ENCODE peak calls at places on chromosomes 16 and 17, in seven cellular contexts. O, R, C, L, A, Z and Y are unnamed samples.
A peak's percentile ranks its signal among the peaks of the same experiment; 100 is the strongest.

GRCh38 chr17:51118330-51119195 is 2.1 kb downstream of the SPAG9 start:
- DNase-seq in C (no peak), R (no peak), A (no peak), Z (no peak), L (no peak), O (no peak), Y (peak; percentile 16)

GRCh38 chr17:77382966-77383612 is 242.3 kb downstream of the SEC14L1 start:
- DNase-seq in A (no peak), Z (no peak), L (peak; percentile 54), C (no peak), O (no peak), R (no peak), Y (peak; percentile 28)

GRCh38 chr16:15972046-15972868 is 22.8 kb downstream of the ABCC1 start:
- DNase-seq in C (no peak), A (no peak), O (no peak), R (no peak), L (no peak), Z (no peak), Y (no peak)

GRCh38 chr17:27513849-27514248 is 57.6 kb downstream of the KSR1 start:
- DNase-seq in Z (no peak), L (no peak), O (no peak), C (no peak), R (no peak), A (no peak), Y (no peak)

GRCh38 chr16:72927199-72928088 is 120.5 kb downstream of the ZFHX3 start:
- DNase-seq in C (no peak), R (no peak), A (no peak), L (peak; percentile 92), O (no peak), Z (peak; percentile 53), Y (peak; percentile 93)

GRCh38 chr17:17401271-17401781 is 75.5 kb upstream of the MED9 start:
- DNase-seq in Z (no peak), L (peak; percentile 4), C (peak; percentile 31), O (no peak), R (no peak), A (no peak), Y (peak; percentile 14)

GRCh38 chr17:60297729-60298293 is 94.1 kb downstream of the USP32 start:
- DNase-seq in O (no peak), A (no peak), C (no peak), Z (no peak), L (no peak), R (no peak), Y (no peak)

GRCh38 chr16:54129810-54130209 is 156.8 kb downstream of the IRX3 start:
- DNase-seq in R (no peak), O (no peak), Z (no peak), C (no peak), L (no peak), A (no peak), Y (no peak)

GRCh38 chr16:57915267-57915666 is 55.7 kb downstream of the CNGB1 start:
- DNase-seq in Z (no peak), L (no peak), A (no peak), C (no peak), O (no peak), R (no peak), Y (no peak)

GRCh38 chr16:75267631-75268264 is 16.3 kb upstream of the BCAR1 start:
- DNase-seq in O (no peak), C (peak; percentile 54), Z (no peak), A (no peak), L (peak; percentile 86), R (no peak), Y (peak; percentile 93)

GRCh38 chr17:65323055-65323454 is 185.9 kb downstream of the RGS9 start:
- DNase-seq in R (no peak), C (peak; percentile 32), Z (no peak), L (no peak), O (no peak), A (no peak), Y (no peak)

GRCh38 chr16:58578642-58579041 is 51.0 kb downstream of the CNOT1 start:
- DNase-seq in R (no peak), C (no peak), A (no peak), O (no peak), L (no peak), Z (no peak), Y (peak; percentile 8)

GRCh38 chr16:49859139-49859947 is 3.4 kb upstream of the ZNF423 start:
- DNase-seq in A (no peak), Z (no peak), C (no peak), L (no peak), R (no peak), O (no peak), Y (no peak)

GRCh38 chr16:83952940-83953795 is at the start of gene OSGIN1:
- DNase-seq in R (peak; percentile 69), A (peak; percentile 75), O (peak; percentile 31), L (peak; percentile 92), Z (peak; percentile 91), C (peak; percentile 93), Y (peak; percentile 95)

GRCh38 chr17:17822189-17822978 is 14.4 kb downstream of the SREBF1 start:
- DNase-seq in Z (peak; percentile 35), A (peak; percentile 81), O (no peak), C (no peak), R (no peak), L (no peak), Y (no peak)

GRCh38 chr16:49708491-49708890 is 147.4 kb downstream of the ZNF423 start:
- DNase-seq in O (no peak), A (no peak), R (no peak), Z (no peak), C (no peak), L (no peak), Y (no peak)

GRCh38 chr17:78294776-78295175 is 63.3 kb downstream of the TMEM235 start:
- DNase-seq in C (peak; percentile 40), O (no peak), R (no peak), A (no peak), L (peak; percentile 99), Z (peak; percentile 48), Y (peak; percentile 96)

GRCh38 chr16:588639-588888 is 1.3 kb upstream of the RAB40C start:
- DNase-seq in C (no peak), A (no peak), R (no peak), L (peak; percentile 54), O (peak; percentile 31), Z (peak; percentile 62), Y (peak; percentile 66)

GRCh38 chr16:87723224-87723619 is 42.6 kb downstream of the KLHDC4 start:
- DNase-seq in L (peak; percentile 57), R (no peak), O (no peak), A (peak; percentile 79), Z (peak; percentile 92), C (no peak), Y (peak; percentile 72)

GRCh38 chr16:60329110-60329509 is 1595.0 kb upstream of the GOT2 start:
- DNase-seq in C (no peak), R (no peak), L (peak; percentile 67), Z (no peak), O (no peak), A (no peak), Y (peak; percentile 54)

GRCh38 chr17:29069526-29070041 is 26.6 kb downstream of the PIPOX start:
- DNase-seq in R (no peak), A (no peak), C (no peak), L (peak; percentile 48), O (no peak), Z (no peak), Y (peak; percentile 72)

GRCh38 chr16:72202014-72202413 is 30.1 kb upstream of the PMFBP1 start:
- DNase-seq in R (no peak), Z (no peak), A (no peak), O (no peak), C (no peak), L (peak; percentile 85), Y (peak; percentile 95)

GRCh38 chr16:66165879-66166278 is 200.6 kb upstream of the CDH5 start:
- DNase-seq in O (no peak), C (no peak), A (no peak), L (no peak), Z (no peak), R (no peak), Y (no peak)

GRCh38 chr17:2608350-2608913 is 15.0 kb downstream of the PAFAH1B1 start:
- DNase-seq in Z (no peak), L (no peak), O (no peak), C (no peak), R (no peak), A (no peak), Y (no peak)

GRCh38 chr17:68133370-68134045 is 98.0 kb downstream of the KPNA2 start:
- DNase-seq in R (no peak), C (no peak), O (no peak), L (no peak), Z (no peak), A (no peak), Y (no peak)
- TF ChIP-seq CTCF in R (no peak), C (no peak), O (no peak), L (no peak), Z (no peak), A (no peak), Y (no peak)

DNA sequence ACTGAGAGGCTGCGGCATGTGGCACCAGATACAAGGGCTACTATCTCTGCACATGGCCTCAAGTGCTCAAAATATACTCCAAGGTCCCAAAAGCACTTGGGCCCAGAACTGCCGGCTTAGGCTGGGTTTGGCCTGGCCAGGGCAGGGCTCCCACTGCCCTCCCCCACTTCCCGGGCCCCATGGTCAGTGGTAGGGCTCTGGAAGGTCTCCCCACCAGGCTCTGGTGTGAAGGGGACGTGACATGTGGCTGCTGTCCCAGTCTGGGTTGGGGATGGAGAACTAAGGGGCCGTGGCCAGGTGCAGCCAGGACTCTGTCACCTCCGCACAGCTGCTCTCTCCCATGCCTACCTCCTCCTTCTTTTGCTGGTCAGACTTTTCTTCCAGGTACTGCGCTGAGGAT is 5.7 kb upstream of the PAM16 start:
- DNase-seq in C (no peak), R (no peak), A (no peak), L (no peak), Z (no peak), O (no peak), Y (no peak)
- H3K4me3 ChIP-seq in C (no peak overlapping the region), R (no peak overlapping the region), A (no peak overlapping the region), L (no peak overlapping the region), Z (no peak overlapping the region), O (no peak overlapping the region), Y (no peak overlapping the region)

DNA sequence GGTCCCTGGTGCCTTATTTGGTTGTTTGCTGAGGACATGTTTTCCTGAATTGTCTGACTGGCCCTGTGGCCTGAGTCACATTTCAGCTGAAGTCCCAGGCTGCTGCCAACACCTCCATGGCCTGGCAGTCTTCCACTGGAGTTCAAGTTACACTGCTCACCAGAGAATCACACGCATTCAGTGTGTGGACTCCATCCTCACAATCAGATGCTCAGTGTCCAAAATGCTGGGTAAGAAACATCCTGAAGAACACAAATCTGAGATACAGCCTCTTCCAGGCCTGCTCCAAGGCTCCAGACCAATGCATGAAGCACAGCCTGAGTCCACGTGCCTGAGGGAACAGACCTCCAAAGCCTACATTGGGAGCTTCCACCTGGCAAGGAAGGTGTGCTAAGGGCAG is 19.2 kb downstream of the CD300LB start:
- DNase-seq in C (no peak), A (no peak), Z (no peak), O (no peak), L (no peak), R (no peak), Y (no peak)
- TF ChIP-seq CTCF in C (no peak), A (no peak), Z (no peak), O (no peak), L (no peak), R (no peak), Y (no peak)

DNA sequence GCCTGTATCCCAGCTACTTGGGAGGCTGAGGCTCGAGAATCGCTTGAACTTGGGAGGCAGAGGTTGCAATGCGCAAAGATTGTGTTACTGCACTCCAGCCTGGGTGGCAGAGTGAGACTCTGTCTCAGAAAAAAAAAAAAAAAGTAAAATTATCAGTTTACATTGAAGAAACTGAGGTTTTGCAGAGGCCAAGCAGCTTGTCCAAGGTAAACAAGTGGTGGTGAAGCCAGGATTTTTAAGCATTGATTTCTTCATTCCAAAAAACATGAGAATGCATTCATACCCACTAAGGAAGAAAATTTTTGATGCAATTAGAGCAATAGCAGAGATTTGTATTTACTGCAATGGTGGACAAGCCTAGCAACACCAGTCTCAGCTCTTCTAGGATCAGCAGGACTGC is 52.7 kb downstream of the CENPV start:
- DNase-seq in O (no peak), Z (no peak), L (no peak), C (no peak), A (no peak), R (no peak), Y (no peak)
- H3K4me3 ChIP-seq in O (no peak overlapping the region), Z (no peak overlapping the region), L (no peak overlapping the region), C (no peak overlapping the region), A (no peak overlapping the region), R (no peak overlapping the region), Y (no peak overlapping the region)